ENCODE peak calls at places on chromosome 15, in nine cellular contexts. U, Q, T, L, X, V, A, N and Y are unnamed samples.

GRCh38 chr15:84690342-84690741 is 25.6 kb downstream of the SEC11A start:
- DNase-seq in V (no peak), T (no peak), Q (no peak), L (no peak), X (no peak), N (no peak), A (no peak), U (no peak), Y (no peak)

GRCh38 chr15:42695527-42696071 is 41.3 kb downstream of the CDAN1 start:
- DNase-seq in X (no peak), V (no peak), T (no peak), N (no peak), L (no peak), U (no peak), A (no peak), Q (no peak), Y (no peak)

GRCh38 chr15:75446146-75446545 is 5.3 kb downstream of the SIN3A start:
- DNase-seq in X (no peak), U (no peak), N (no peak), L (no peak), Q (no peak), A (no peak), T (no peak), V (no peak), Y (no peak)

GRCh38 chr15:51380999-51381806 is 39.7 kb downstream of the GLDN start:
- DNase-seq in X (peak; percentile 72), N (peak; percentile 78), T (no peak), A (no peak), Q (peak; percentile 60), L (no peak), V (no peak), U (peak; percentile 77), Y (peak; percentile 46)

GRCh38 chr15:25391971-25392733 is 46.7 kb downstream of the UBE3A start:
- DNase-seq in A (no peak), U (no peak), N (no peak), T (no peak), Q (no peak), L (no peak), V (no peak), X (no peak), Y (no peak)

GRCh38 chr15:73704869-73705645 is 20.9 kb downstream of the CD276 start:
- DNase-seq in X (peak; percentile 79), A (peak; percentile 82), T (peak; percentile 42), L (no peak), V (no peak), N (peak; percentile 86), U (peak; percentile 47), Q (peak; percentile 67), Y (peak; percentile 72)

GRCh38 chr15:101244039-101244781 is 7.6 kb downstream of the CHSY1 start:
- DNase-seq in Q (no peak), X (no peak), L (no peak), T (no peak), U (peak; percentile 63), A (no peak), N (no peak), V (no peak), Y (no peak)

GRCh38 chr15:73799466-73799865 is 46.3 kb upstream of the INSYN1 start:
- DNase-seq in X (no peak), L (no peak), A (no peak), Q (no peak), U (no peak), N (no peak), T (no peak), V (no peak), Y (no peak)

GRCh38 chr15:26051771-26052685 is 188.9 kb upstream of the ATP10A start:
- DNase-seq in X (peak; percentile 82), T (no peak), L (no peak), A (no peak), U (no peak), V (no peak), N (no peak), Q (no peak), Y (peak; percentile 7)

GRCh38 chr15:70061696-70062270 is 35.9 kb downstream of the TLE3 start:
- DNase-seq in N (no peak), V (no peak), A (no peak), Q (no peak), X (peak; percentile 56), L (no peak), T (no peak), U (no peak), Y (no peak)

GRCh38 chr15:40364259-40364658 is 6.2 kb downstream of the DISP2 start:
- DNase-seq in X (no peak), V (no peak), Q (no peak), U (no peak), L (peak; percentile 29), N (no peak), T (no peak), A (no peak), Y (no peak)

GRCh38 chr15:40360015-40360414 is 2.0 kb downstream of the DISP2 start:
- DNase-seq in V (no peak), N (no peak), Q (no peak), X (no peak), U (no peak), L (no peak), T (no peak), A (no peak), Y (no peak)

GRCh38 chr15:40363611-40364010 is 5.6 kb downstream of the DISP2 start:
- DNase-seq in X (no peak), T (no peak), U (no peak), V (no peak), Q (no peak), A (no peak), N (no peak), L (peak; percentile 64), Y (no peak)

GRCh38 chr15:40358492-40359353 is 704 bp downstream of the DISP2 start:
- DNase-seq in U (no peak), Q (no peak), V (no peak), X (no peak), L (no peak), T (no peak), N (peak; percentile 76), A (peak; percentile 67), Y (peak; percentile 38)

DNA sequence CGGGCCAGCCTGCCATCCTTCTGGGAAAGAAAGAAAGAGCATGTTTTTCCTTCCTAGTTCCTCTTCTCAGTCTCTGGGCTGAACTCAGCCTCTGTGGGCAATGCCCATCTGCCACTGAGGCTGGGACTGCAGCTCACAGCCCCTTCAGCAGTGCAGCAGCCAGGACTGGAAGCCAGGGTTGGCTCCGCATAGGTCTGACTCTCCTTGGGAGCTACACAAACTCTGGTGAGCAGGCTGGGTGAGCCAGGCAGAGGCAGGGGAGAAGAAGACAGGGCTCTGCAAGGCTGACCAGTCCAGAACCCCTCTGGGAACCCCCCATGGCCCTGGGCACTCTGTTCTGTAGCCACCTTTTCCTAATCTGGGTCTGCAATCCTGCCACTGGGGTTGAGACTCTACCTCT is 3.6 kb downstream of the DISP2 start:
- DNase-seq in L (no peak), U (no peak), T (no peak), N (no peak), A (no peak), V (no peak), Q (no peak), X (no peak), Y (no peak)
- H3K27ac ChIP-seq in L (no peak overlapping the region), U (no peak overlapping the region), T (no peak overlapping the region), N (no peak overlapping the region), A (no peak overlapping the region), V (no peak overlapping the region), Q (no peak overlapping the region), X (no peak overlapping the region), Y (no peak overlapping the region)

DNA sequence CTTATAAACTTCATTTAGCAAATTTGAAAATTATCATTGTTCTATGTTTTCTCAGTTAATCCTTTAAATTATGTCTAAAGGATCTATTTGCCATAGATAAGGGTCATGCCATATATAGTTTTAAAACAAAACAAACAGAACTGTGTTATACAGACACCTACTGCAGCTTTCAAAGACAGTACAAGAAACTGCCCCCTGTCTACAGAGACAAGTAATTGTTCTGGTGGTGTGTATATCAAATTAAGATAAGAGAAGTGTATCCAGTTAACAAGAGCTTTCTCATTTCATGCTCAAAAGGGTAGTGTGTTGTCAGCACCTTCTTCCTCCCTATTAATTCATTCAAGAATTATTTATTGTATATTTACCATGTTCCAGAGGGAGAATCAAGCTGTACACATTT is 201.2 kb downstream of the FMN1 start:
- DNase-seq in L (no peak), V (no peak), A (no peak), T (no peak), X (no peak), Q (no peak), U (no peak), N (peak; percentile 10), Y (no peak)
- H3K36me3 ChIP-seq in L (no peaks in the 10 kb centered on the region), V (no peaks in the 10 kb centered on the region), A (no peaks in the 10 kb centered on the region), T (no peaks in the 10 kb centered on the region), X (no peaks in the 10 kb centered on the region), Q (no peaks in the 10 kb centered on the region), U (no peaks in the 10 kb centered on the region), N (peaks cover 26% of the 10 kb centered on the region), Y (no peaks in the 10 kb centered on the region)

DNA sequence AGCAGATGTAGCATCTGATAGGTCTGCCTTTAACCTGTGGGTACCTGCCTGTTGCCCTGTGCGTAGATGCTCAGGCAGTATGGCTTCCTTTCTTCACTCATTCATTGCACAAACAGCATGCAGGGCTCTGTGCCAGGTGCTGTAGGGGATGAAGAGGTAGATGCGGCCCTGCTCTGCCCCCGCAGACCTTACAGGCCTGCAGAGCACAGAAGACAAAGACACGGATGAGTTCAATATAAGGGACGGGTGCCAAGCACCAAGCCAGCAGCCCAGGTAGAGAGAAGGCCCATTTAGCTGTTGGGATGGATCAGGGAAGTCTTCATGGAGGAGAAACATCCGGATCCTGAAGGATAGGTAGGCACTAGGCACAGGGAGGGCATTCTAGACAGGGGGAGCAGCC is 69.4 kb downstream of the AAGAB start:
- DNase-seq in U (no peak), N (no peak), Q (no peak), V (no peak), T (no peak), L (no peak), A (no peak), X (no peak), Y (no peak)
- TF ChIP-seq EP300 in U (no peak), N (no peak), Q (no peak), V (no peak), T (no peak), L (no peak), A (no peak), X (no peak), Y (no peak)

GRCh38 chr15:60708684-60709083 is 229.7 kb upstream of the ICE2 start:
- DNase-seq in T (no peak), L (no peak), V (no peak), A (no peak), X (no peak), U (no peak), N (no peak), Q (no peak), Y (no peak)
- H3K27ac ChIP-seq in T (no peak overlapping the region), L (no peak overlapping the region), V (no peak overlapping the region), A (no peak overlapping the region), X (no peak overlapping the region), U (no peak overlapping the region), N (no peak overlapping the region), Q (no peak overlapping the region), Y (no peak overlapping the region)

GRCh38 chr15:94322141-94322540 is 90.8 kb downstream of the MCTP2 start:
- DNase-seq in Q (no peak), N (no peak), X (no peak), L (no peak), A (no peak), V (no peak), T (no peak), U (no peak), Y (no peak)
- H3K36me3 ChIP-seq in Q (peaks cover 27% of the 10 kb centered on the region), N (no peaks in the 10 kb centered on the region), X (no peaks in the 10 kb centered on the region), L (peaks cover 2% of the 10 kb centered on the region), A (no peaks in the 10 kb centered on the region), V (no peaks in the 10 kb centered on the region), T (no peaks in the 10 kb centered on the region), U (peaks cover 3% of the 10 kb centered on the region), Y (peaks cover 3% of the 10 kb centered on the region)

GRCh38 chr15:45288947-45289346 is 36.9 kb downstream of the SLC28A2 start:
- DNase-seq in N (no peak), A (no peak), X (no peak), U (no peak), V (no peak), Q (no peak), L (no peak), T (no peak), Y (no peak)
- TF ChIP-seq EP300 in N (no peak), A (no peak), X (no peak), U (no peak), V (no peak), Q (no peak), L (no peak), T (no peak), Y (no peak)